ENCODE peak calls at places on chromosomes 7 and 10, in five cellular contexts. C is A549, Q is SK-N-SH, K is OCI-LY7, E is small intestine. J is an unnamed sample.

GRCh38 chr7:131302876-131303707 is 24.6 kb upstream of the MKLN1 start:
- DNase-seq in E (peak), K (peak), Q (no peak), C (peak), J (no peak)

GRCh38 chr7:129821476-129821875 is 131.3 kb downstream of the UBE2H start:
- DNase-seq in C (no peak), Q (no peak), K (no peak), E (no peak), J (no peak)

GRCh38 chr10:70594161-70594560 is 8.4 kb downstream of the PRF1 start:
- DNase-seq in C (no peak), Q (no peak), E (no peak), K (no peak), J (no peak)

GRCh38 chr7:11768263-11768662 is 63.7 kb downstream of the THSD7A start:
- DNase-seq in E (no peak), C (no peak), Q (no peak), K (no peak), J (no peak)

GRCh38 chr10:71970869-71971268 is 6.7 kb downstream of the CHST3 start:
- DNase-seq in Q (peak), K (no peak), C (no peak), E (no peak), J (no peak)

GRCh38 chr7:153530441-153530840 is 521.8 kb upstream of the DPP6 start:
- DNase-seq in K (no peak), Q (no peak), C (no peak), E (no peak), J (no peak)

GRCh38 chr10:86361134-86362128 is 5.2 kb downstream of the GRID1 start:
- DNase-seq in E (no peak), K (no peak), Q (peak), C (no peak), J (no peak)

GRCh38 chr10:75396861-75397570 is 4.5 kb downstream of the ZNF503 start:
- DNase-seq in K (no peak), E (peak), Q (no peak), C (no peak), J (no peak)

GRCh38 chr10:123097039-123097438 is 38.7 kb upstream of the HMX3 start:
- DNase-seq in E (no peak), K (no peak), C (no peak), Q (no peak), J (no peak)

GRCh38 chr7:150358433-150358832 is 10.2 kb upstream of the REPIN1 start:
- DNase-seq in E (no peak), Q (no peak), C (no peak), K (no peak), J (no peak)

GRCh38 chr10:93074137-93074596 is 474 bp downstream of the CYP26A1 start:
- DNase-seq in Q (peak), K (no peak), C (peak), E (no peak), J (peak)

GRCh38 chr7:149027560-149028345 is 552 bp downstream of the PDIA4 start:
- DNase-seq in Q (peak), K (peak), E (peak), C (no peak), J (peak)

GRCh38 chr7:24978837-24979469 is 1.0 kb downstream of the OSBPL3 start:
- DNase-seq in K (no peak), C (no peak), Q (no peak), E (peak), J (no peak)

GRCh38 chr7:131157530-131158243 is 170.0 kb upstream of the MKLN1 start:
- DNase-seq in E (no peak), K (no peak), C (peak), Q (no peak), J (peak)

GRCh38 chr10:47030191-47030698 is 119.0 kb downstream of the PTPN20 start:
- DNase-seq in E (no peak), Q (no peak), K (no peak), C (no peak), J (peak)

GRCh38 chr7:124722292-124722691 is 43.3 kb downstream of the GPR37 start:
- DNase-seq in K (no peak), Q (no peak), C (peak), E (no peak), J (peak)

GRCh38 chr7:43443380-43443779 is 139.5 kb upstream of the STK17A start:
- DNase-seq in C (no peak), Q (no peak), K (no peak), E (no peak), J (no peak)

GRCh38 chr7:5383314-5384098 is 40.1 kb downstream of the TNRC18 start:
- DNase-seq in K (no peak), E (no peak), Q (no peak), C (no peak), J (no peak)

GRCh38 chr7:116399808-116400207 is 99.7 kb upstream of the CAV2 start:
- DNase-seq in C (no peak), Q (no peak), K (no peak), E (no peak), J (peak)

GRCh38 chr10:108090476-108091215 is 926.1 kb upstream of the SORCS1 start:
- DNase-seq in E (no peak), K (no peak), Q (no peak), C (no peak), J (no peak)

GRCh38 chr7:14825909-14826308 is 76.6 kb downstream of the DGKB start:
- DNase-seq in Q (no peak), K (no peak), E (no peak), C (no peak), J (no peak)

GRCh38 chr7:4849390-4849789 is 12.4 kb downstream of the PAPOLB start:
- DNase-seq in Q (peak), C (peak), E (peak), K (peak), J (no peak)

GRCh38 chr10:114408968-114409444 is 4.7 kb upstream of the AFAP1L2 start:
- DNase-seq in C (no peak), E (no peak), Q (no peak), K (no peak), J (no peak)

GRCh38 chr10:104345512-104345911 is 7.2 kb upstream of the ITPRIP start:
- DNase-seq in E (no peak), C (no peak), Q (no peak), K (no peak), J (no peak)

GRCh38 chr10:132570771-132571564 is 33.4 kb downstream of the INPP5A start:
- DNase-seq in K (peak), E (peak), C (no peak), Q (no peak), J (no peak)

GRCh38 chr7:30920021-30920583 is 8.4 kb downstream of the AQP1 start:
- DNase-seq in E (no peak), K (no peak), Q (peak), C (no peak), J (no peak)

GRCh38 chr10:117568226-117568625 is 25.7 kb downstream of the EMX2 start:
- DNase-seq in Q (no peak), C (no peak), E (no peak), K (no peak), J (no peak)

GRCh38 chr10:12594448-12594944 is 245.1 kb downstream of the CAMK1D start:
- DNase-seq in K (no peak), E (peak), C (no peak), Q (no peak), J (no peak)

GRCh38 chr10:119029613-119030420 is at the start of gene NANOS1:
- DNase-seq in C (peak), E (no peak), Q (no peak), K (no peak), J (no peak)

GRCh38 chr7:117993377-117994003 is 120.2 kb upstream of the CTTNBP2 start:
- DNase-seq in Q (peak), K (peak), E (peak), C (peak), J (peak)

GRCh38 chr10:132893090-132893489 is 49.3 kb downstream of the CFAP46 start:
- DNase-seq in Q (no peak), C (no peak), E (no peak), K (no peak), J (no peak)

GRCh38 chr7:140080919-140081318 is 18.2 kb upstream of the PARP12 start:
- DNase-seq in C (no peak), E (peak), Q (peak), K (no peak), J (no peak)

GRCh38 chr7:121774563-121774962 is 98.4 kb upstream of the PTPRZ1 start:
- DNase-seq in C (no peak), E (no peak), K (no peak), Q (no peak), J (no peak)

GRCh38 chr7:26397326-26397725 is 105.7 kb downstream of the SNX10 start:
- DNase-seq in Q (peak), E (no peak), K (peak), C (no peak), J (no peak)

GRCh38 chr10:84523509-84523908 is 195.1 kb downstream of the CCSER2 start:
- DNase-seq in C (no peak), K (no peak), E (no peak), Q (no peak), J (no peak)

GRCh38 chr10:66809402-66809801 is 116.4 kb upstream of the LRRTM3 start:
- DNase-seq in K (no peak), E (no peak), Q (no peak), C (no peak), J (no peak)

GRCh38 chr10:34372509-34372908 is 442.6 kb downstream of the PARD3 start:
- DNase-seq in E (no peak), K (no peak), Q (no peak), C (no peak), J (no peak)

GRCh38 chr7:1323178-1324027 is 90.7 kb downstream of the UNCX start:
- DNase-seq in E (no peak), Q (peak), C (no peak), K (no peak), J (no peak)
- H3K27ac ChIP-seq in E (no peak), Q (no peak), C (no peak), K (no peak), J (no peak)

DNA sequence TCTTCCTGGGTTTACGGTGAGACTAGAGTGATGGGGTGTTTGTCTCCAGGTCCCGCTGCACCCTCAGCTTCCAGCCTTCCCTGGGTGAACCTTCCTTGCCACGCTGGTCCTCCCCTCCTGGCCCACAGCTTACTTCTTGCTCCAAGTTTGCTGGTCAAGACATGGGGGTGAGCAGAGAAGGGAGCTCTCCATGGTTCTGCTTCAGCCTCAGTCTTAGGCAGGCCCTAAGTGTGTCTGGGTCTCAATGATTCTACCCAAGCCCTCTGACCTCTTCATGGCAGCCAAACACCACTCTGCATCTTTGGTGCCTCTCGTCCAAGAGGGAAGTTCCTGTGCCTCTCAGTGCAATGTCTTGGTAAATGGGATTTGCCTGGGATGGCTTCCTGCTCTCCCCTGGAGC is 356.5 kb upstream of the KLF6 start:
- DNase-seq in C (no peak), E (no peak), Q (no peak), K (no peak), J (no peak)
- H3K27ac ChIP-seq in C (no peak), E (no peak), Q (no peak), K (no peak), J (no peak)

GRCh38 chr7:151924001-151924400 is 32.2 kb upstream of the GALNTL5 start:
- DNase-seq in C (no peak), E (no peak), K (no peak), Q (no peak), J (no peak)
- H3K27ac ChIP-seq in C (no peak), E (peak), K (no peak), Q (no peak), J (no peak)

DNA sequence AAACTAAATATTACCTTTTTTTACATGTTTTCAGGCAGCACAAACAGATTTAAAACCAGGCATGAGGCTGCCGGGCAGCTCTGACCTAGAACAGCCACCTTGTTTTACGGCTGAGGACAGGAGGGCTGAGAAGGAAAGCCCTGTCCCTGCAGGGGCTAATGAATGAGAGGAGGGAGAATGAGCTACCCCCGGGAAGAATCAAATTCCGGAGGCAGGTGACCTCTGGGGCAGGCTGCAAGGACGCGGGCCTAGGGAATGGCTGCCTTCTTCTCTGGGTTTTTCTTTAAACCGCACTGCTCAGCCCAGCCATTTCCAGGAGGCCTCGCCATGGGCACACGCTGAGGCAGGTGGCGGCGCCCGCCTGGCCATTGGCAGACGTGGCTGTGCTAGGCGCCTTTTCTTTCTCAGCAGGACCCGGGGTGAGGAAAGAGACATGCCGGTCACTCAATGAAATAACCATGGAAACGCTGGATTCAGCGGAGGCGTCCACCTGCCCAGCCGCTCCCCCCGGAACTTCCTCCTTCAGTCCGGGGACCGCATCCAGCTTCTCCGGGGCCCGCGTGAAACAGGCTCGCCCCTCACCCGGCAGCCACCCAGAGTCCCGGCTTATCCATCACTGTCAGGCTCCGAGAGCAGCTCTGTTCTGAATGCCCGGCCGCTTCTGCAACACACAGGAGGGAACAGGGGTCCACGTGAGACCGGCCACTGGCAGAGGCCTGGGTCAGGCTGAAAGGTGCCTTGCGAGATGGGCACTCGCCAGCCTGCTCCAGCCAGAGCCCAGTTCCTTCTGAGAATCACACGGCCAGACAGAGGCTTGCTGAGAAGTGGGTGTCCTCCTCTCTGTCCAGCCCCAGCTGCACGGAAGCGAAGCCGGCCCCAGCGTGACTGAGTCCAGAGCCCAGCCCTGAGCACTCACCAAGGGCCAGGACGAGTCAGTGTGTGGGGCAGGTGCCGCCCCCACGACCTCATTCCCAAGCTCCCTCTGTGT is 82.1 kb downstream of the PDGFA start:
- DNase-seq in E (no peak), K (no peak), Q (no peak), C (no peak), J (no peak)
- H3K27ac ChIP-seq in E (no peak), K (no peak), Q (no peak), C (peak), J (no peak)

GRCh38 chr7:115183431-115184057 is 261.6 kb downstream of the MDFIC start:
- DNase-seq in Q (no peak), E (no peak), C (no peak), K (no peak), J (no peak)
- H3K27ac ChIP-seq in Q (no peak), E (no peak), C (no peak), K (no peak), J (no peak)